ENCODE peak calls at places on chromosomes 16 and 17, in nine cellular contexts. One of them, this sample, is unnamed.

GRCh38 chr17:16923904-16924700 is 47.8 kb downstream of the TNFRSF13B start:
- DNase-seq in hippocampal formation: no peak
- DNase-seq in progenitor cell of endocrine pancreas: no peak
- DNase-seq in T-helper 2 cell: no peak
- DNase-seq in NCI-H1105: no peak
- DNase-seq in T47D: no peak
- DNase-seq in GM12865: no peak
- DNase-seq in NCI-H1694 treated with DMSO at 0.1 percent for 48 hours: no peak
- DNase-seq in HS-27A: no peak
- DNase-seq in this sample: no peak

GRCh38 chr17:75619506-75620431 is 13.5 kb upstream of the SMIM5 start:
- DNase-seq in hippocampal formation: peak
- DNase-seq in progenitor cell of endocrine pancreas: no peak
- DNase-seq in T-helper 2 cell: no peak
- DNase-seq in NCI-H1105: no peak
- DNase-seq in T47D: no peak
- DNase-seq in GM12865: peak
- DNase-seq in NCI-H1694 treated with DMSO at 0.1 percent for 48 hours: peak
- DNase-seq in HS-27A: no peak
- DNase-seq in this sample: no peak

GRCh38 chr17:56939869-56940484 is 20.9 kb downstream of the COIL start:
- DNase-seq in hippocampal formation: no peak
- DNase-seq in progenitor cell of endocrine pancreas: no peak
- DNase-seq in T-helper 2 cell: no peak
- DNase-seq in NCI-H1105: peak
- DNase-seq in T47D: no peak
- DNase-seq in GM12865: peak
- DNase-seq in NCI-H1694 treated with DMSO at 0.1 percent for 48 hours: peak
- DNase-seq in HS-27A: no peak
- DNase-seq in this sample: peak

GRCh38 chr16:46857261-46857962 is 26.4 kb upstream of the C16orf87 start:
- DNase-seq in hippocampal formation: peak
- DNase-seq in progenitor cell of endocrine pancreas: no peak
- DNase-seq in T-helper 2 cell: no peak
- DNase-seq in NCI-H1105: peak
- DNase-seq in T47D: no peak
- DNase-seq in GM12865: peak
- DNase-seq in NCI-H1694 treated with DMSO at 0.1 percent for 48 hours: peak
- DNase-seq in HS-27A: no peak
- DNase-seq in this sample: no peak

GRCh38 chr17:59623151-59623550 is 3.5 kb downstream of the CLTC start:
- DNase-seq in hippocampal formation: no peak
- DNase-seq in progenitor cell of endocrine pancreas: no peak
- DNase-seq in T-helper 2 cell: no peak
- DNase-seq in NCI-H1105: no peak
- DNase-seq in T47D: no peak
- DNase-seq in GM12865: no peak
- DNase-seq in NCI-H1694 treated with DMSO at 0.1 percent for 48 hours: no peak
- DNase-seq in HS-27A: no peak
- DNase-seq in this sample: no peak

GRCh38 chr16:22220714-22221113 is 14.6 kb downstream of the EEF2K start:
- DNase-seq in hippocampal formation: peak
- DNase-seq in progenitor cell of endocrine pancreas: no peak
- DNase-seq in T-helper 2 cell: no peak
- DNase-seq in NCI-H1105: no peak
- DNase-seq in T47D: no peak
- DNase-seq in GM12865: no peak
- DNase-seq in NCI-H1694 treated with DMSO at 0.1 percent for 48 hours: no peak
- DNase-seq in HS-27A: no peak
- DNase-seq in this sample: no peak

GRCh38 chr17:38912221-38912813 is 13.1 kb upstream of the LASP1NB start:
- DNase-seq in hippocampal formation: no peak
- DNase-seq in progenitor cell of endocrine pancreas: no peak
- DNase-seq in T-helper 2 cell: no peak
- DNase-seq in NCI-H1105: no peak
- DNase-seq in T47D: no peak
- DNase-seq in GM12865: no peak
- DNase-seq in NCI-H1694 treated with DMSO at 0.1 percent for 48 hours: no peak
- DNase-seq in HS-27A: no peak
- DNase-seq in this sample: no peak

GRCh38 chr17:42617956-42618431 is 8.5 kb downstream of the TUBG1 start:
- DNase-seq in hippocampal formation: no peak
- DNase-seq in progenitor cell of endocrine pancreas: no peak
- DNase-seq in T-helper 2 cell: no peak
- DNase-seq in NCI-H1105: no peak
- DNase-seq in T47D: no peak
- DNase-seq in GM12865: peak
- DNase-seq in NCI-H1694 treated with DMSO at 0.1 percent for 48 hours: no peak
- DNase-seq in HS-27A: no peak
- DNase-seq in this sample: no peak

GRCh38 chr17:3512512-3513171 is 36.8 kb downstream of the ASPA start:
- DNase-seq in hippocampal formation: peak
- DNase-seq in progenitor cell of endocrine pancreas: no peak
- DNase-seq in T-helper 2 cell: no peak
- DNase-seq in NCI-H1105: no peak
- DNase-seq in T47D: no peak
- DNase-seq in GM12865: no peak
- DNase-seq in NCI-H1694 treated with DMSO at 0.1 percent for 48 hours: no peak
- DNase-seq in HS-27A: no peak
- DNase-seq in this sample: no peak

GRCh38 chr17:8079291-8080207 is 8.0 kb downstream of the ALOX12B start:
- DNase-seq in hippocampal formation: peak
- DNase-seq in progenitor cell of endocrine pancreas: peak
- DNase-seq in T-helper 2 cell: peak
- DNase-seq in NCI-H1105: peak
- DNase-seq in T47D: peak
- DNase-seq in GM12865: peak
- DNase-seq in NCI-H1694 treated with DMSO at 0.1 percent for 48 hours: peak
- DNase-seq in HS-27A: peak
- DNase-seq in this sample: peak

GRCh38 chr17:49390548-49391324 is 23.9 kb downstream of the PHB1 start:
- DNase-seq in hippocampal formation: peak
- DNase-seq in progenitor cell of endocrine pancreas: no peak
- DNase-seq in T-helper 2 cell: no peak
- DNase-seq in NCI-H1105: no peak
- DNase-seq in T47D: no peak
- DNase-seq in GM12865: peak
- DNase-seq in NCI-H1694 treated with DMSO at 0.1 percent for 48 hours: no peak
- DNase-seq in HS-27A: no peak
- DNase-seq in this sample: no peak

GRCh38 chr17:18025596-18026407 is 13.2 kb downstream of the ATPAF2 start:
- DNase-seq in hippocampal formation: no peak
- DNase-seq in progenitor cell of endocrine pancreas: no peak
- DNase-seq in T-helper 2 cell: no peak
- DNase-seq in NCI-H1105: no peak
- DNase-seq in T47D: no peak
- DNase-seq in GM12865: peak
- DNase-seq in NCI-H1694 treated with DMSO at 0.1 percent for 48 hours: no peak
- DNase-seq in HS-27A: no peak
- DNase-seq in this sample: no peak

GRCh38 chr17:32634167-32634566 is 147.4 kb downstream of the CDK5R1 start:
- DNase-seq in hippocampal formation: no peak
- DNase-seq in progenitor cell of endocrine pancreas: no peak
- DNase-seq in T-helper 2 cell: no peak
- DNase-seq in NCI-H1105: no peak
- DNase-seq in T47D: no peak
- DNase-seq in GM12865: peak
- DNase-seq in NCI-H1694 treated with DMSO at 0.1 percent for 48 hours: no peak
- DNase-seq in HS-27A: no peak
- DNase-seq in this sample: no peak

GRCh38 chr17:38416840-38417209 is 11.4 kb upstream of the ARHGAP23 start:
- DNase-seq in hippocampal formation: no peak
- DNase-seq in progenitor cell of endocrine pancreas: no peak
- DNase-seq in T-helper 2 cell: no peak
- DNase-seq in NCI-H1105: no peak
- DNase-seq in T47D: no peak
- DNase-seq in GM12865: no peak
- DNase-seq in NCI-H1694 treated with DMSO at 0.1 percent for 48 hours: no peak
- DNase-seq in HS-27A: no peak
- DNase-seq in this sample: no peak

GRCh38 chr17:44023545-44024270 is 8.9 kb upstream of the TMEM101 start:
- DNase-seq in hippocampal formation: no peak
- DNase-seq in progenitor cell of endocrine pancreas: no peak
- DNase-seq in T-helper 2 cell: no peak
- DNase-seq in NCI-H1105: no peak
- DNase-seq in T47D: no peak
- DNase-seq in GM12865: no peak
- DNase-seq in NCI-H1694 treated with DMSO at 0.1 percent for 48 hours: no peak
- DNase-seq in HS-27A: no peak
- DNase-seq in this sample: no peak

GRCh38 chr17:44820631-44821196 is 9.4 kb downstream of the GJC1 start:
- DNase-seq in hippocampal formation: no peak
- DNase-seq in progenitor cell of endocrine pancreas: no peak
- DNase-seq in T-helper 2 cell: no peak
- DNase-seq in NCI-H1105: peak
- DNase-seq in T47D: no peak
- DNase-seq in GM12865: no peak
- DNase-seq in NCI-H1694 treated with DMSO at 0.1 percent for 48 hours: peak
- DNase-seq in HS-27A: no peak
- DNase-seq in this sample: no peak

GRCh38 chr16:70018254-70018653 is 67.1 kb downstream of the CLEC18A start:
- DNase-seq in hippocampal formation: no peak
- DNase-seq in progenitor cell of endocrine pancreas: no peak
- DNase-seq in T-helper 2 cell: peak
- DNase-seq in NCI-H1105: no peak
- DNase-seq in T47D: no peak
- DNase-seq in GM12865: peak
- DNase-seq in NCI-H1694 treated with DMSO at 0.1 percent for 48 hours: no peak
- DNase-seq in HS-27A: no peak
- DNase-seq in this sample: peak

GRCh38 chr17:7056386-7056785 is 12.5 kb upstream of the SLC16A11 start:
- DNase-seq in hippocampal formation: no peak
- DNase-seq in progenitor cell of endocrine pancreas: no peak
- DNase-seq in T-helper 2 cell: no peak
- DNase-seq in NCI-H1105: no peak
- DNase-seq in T47D: no peak
- DNase-seq in GM12865: no peak
- DNase-seq in NCI-H1694 treated with DMSO at 0.1 percent for 48 hours: no peak
- DNase-seq in HS-27A: no peak
- DNase-seq in this sample: no peak

GRCh38 chr16:57270221-57271062 is 14.0 kb downstream of the PLLP start:
- DNase-seq in hippocampal formation: peak
- DNase-seq in progenitor cell of endocrine pancreas: no peak
- DNase-seq in T-helper 2 cell: no peak
- DNase-seq in NCI-H1105: no peak
- DNase-seq in T47D: no peak
- DNase-seq in GM12865: no peak
- DNase-seq in NCI-H1694 treated with DMSO at 0.1 percent for 48 hours: no peak
- DNase-seq in HS-27A: no peak
- DNase-seq in this sample: no peak

GRCh38 chr17:81923302-81924260 is 4.0 kb downstream of the MAFG start:
- DNase-seq in hippocampal formation: peak
- DNase-seq in progenitor cell of endocrine pancreas: peak
- DNase-seq in T-helper 2 cell: no peak
- DNase-seq in NCI-H1105: no peak
- DNase-seq in T47D: no peak
- DNase-seq in GM12865: no peak
- DNase-seq in NCI-H1694 treated with DMSO at 0.1 percent for 48 hours: no peak
- DNase-seq in HS-27A: no peak
- DNase-seq in this sample: no peak

GRCh38 chr16:54647731-54648221 is 282.9 kb upstream of the IRX5 start:
- DNase-seq in hippocampal formation: no peak
- DNase-seq in progenitor cell of endocrine pancreas: no peak
- DNase-seq in T-helper 2 cell: no peak
- DNase-seq in NCI-H1105: no peak
- DNase-seq in T47D: no peak
- DNase-seq in GM12865: no peak
- DNase-seq in NCI-H1694 treated with DMSO at 0.1 percent for 48 hours: no peak
- DNase-seq in HS-27A: no peak
- DNase-seq in this sample: no peak

GRCh38 chr17:78324391-78325075 is 35.3 kb downstream of the SOCS3 start:
- DNase-seq in hippocampal formation: peak
- DNase-seq in progenitor cell of endocrine pancreas: no peak
- DNase-seq in T-helper 2 cell: no peak
- DNase-seq in NCI-H1105: no peak
- DNase-seq in T47D: no peak
- DNase-seq in GM12865: no peak
- DNase-seq in NCI-H1694 treated with DMSO at 0.1 percent for 48 hours: peak
- DNase-seq in HS-27A: no peak
- DNase-seq in this sample: no peak

GRCh38 chr16:7921360-7921759 is 588.7 kb downstream of the RBFOX1 start:
- DNase-seq in hippocampal formation: no peak
- DNase-seq in progenitor cell of endocrine pancreas: no peak
- DNase-seq in T-helper 2 cell: no peak
- DNase-seq in NCI-H1105: no peak
- DNase-seq in T47D: peak
- DNase-seq in GM12865: no peak
- DNase-seq in NCI-H1694 treated with DMSO at 0.1 percent for 48 hours: peak
- DNase-seq in HS-27A: no peak
- DNase-seq in this sample: no peak

GRCh38 chr17:75589919-75590303 is 2.3 kb downstream of the MYO15B start:
- DNase-seq in hippocampal formation: no peak
- DNase-seq in progenitor cell of endocrine pancreas: no peak
- DNase-seq in T-helper 2 cell: no peak
- DNase-seq in NCI-H1105: peak
- DNase-seq in T47D: no peak
- DNase-seq in GM12865: no peak
- DNase-seq in NCI-H1694 treated with DMSO at 0.1 percent for 48 hours: no peak
- DNase-seq in HS-27A: no peak
- DNase-seq in this sample: no peak

GRCh38 chr17:40417258-40417608 is 463 bp downstream of the TOP2A start:
- DNase-seq in hippocampal formation: no peak
- DNase-seq in progenitor cell of endocrine pancreas: no peak
- DNase-seq in T-helper 2 cell: no peak
- DNase-seq in NCI-H1105: no peak
- DNase-seq in T47D: no peak
- DNase-seq in GM12865: no peak
- DNase-seq in NCI-H1694 treated with DMSO at 0.1 percent for 48 hours: peak
- DNase-seq in HS-27A: peak
- DNase-seq in this sample: no peak

GRCh38 chr17:42706732-42707131 is 24.4 kb downstream of the CNTNAP1 start:
- DNase-seq in hippocampal formation: no peak
- DNase-seq in progenitor cell of endocrine pancreas: no peak
- DNase-seq in T-helper 2 cell: peak
- DNase-seq in NCI-H1105: no peak
- DNase-seq in T47D: no peak
- DNase-seq in GM12865: peak
- DNase-seq in NCI-H1694 treated with DMSO at 0.1 percent for 48 hours: no peak
- DNase-seq in HS-27A: no peak
- DNase-seq in this sample: no peak

GRCh38 chr17:43068570-43069367 is 43.7 kb downstream of the RND2 start:
- DNase-seq in hippocampal formation: no peak
- DNase-seq in progenitor cell of endocrine pancreas: no peak
- DNase-seq in T-helper 2 cell: no peak
- DNase-seq in NCI-H1105: no peak
- DNase-seq in T47D: no peak
- DNase-seq in GM12865: no peak
- DNase-seq in NCI-H1694 treated with DMSO at 0.1 percent for 48 hours: no peak
- DNase-seq in HS-27A: no peak
- DNase-seq in this sample: no peak

GRCh38 chr17:42139093-42139492 is 15.7 kb downstream of the RAB5C start:
- DNase-seq in hippocampal formation: no peak
- DNase-seq in progenitor cell of endocrine pancreas: no peak
- DNase-seq in T-helper 2 cell: no peak
- DNase-seq in NCI-H1105: no peak
- DNase-seq in T47D: no peak
- DNase-seq in GM12865: no peak
- DNase-seq in NCI-H1694 treated with DMSO at 0.1 percent for 48 hours: no peak
- DNase-seq in HS-27A: no peak
- DNase-seq in this sample: no peak

GRCh38 chr16:85803570-85803969 is 4.1 kb downstream of the COX4I1 start:
- DNase-seq in hippocampal formation: no peak
- DNase-seq in progenitor cell of endocrine pancreas: no peak
- DNase-seq in T-helper 2 cell: no peak
- DNase-seq in NCI-H1105: no peak
- DNase-seq in T47D: no peak
- DNase-seq in GM12865: no peak
- DNase-seq in NCI-H1694 treated with DMSO at 0.1 percent for 48 hours: no peak
- DNase-seq in HS-27A: no peak
- DNase-seq in this sample: no peak

GRCh38 chr16:76947694-76948093 is 243.3 kb upstream of the MON1B start:
- DNase-seq in hippocampal formation: peak
- DNase-seq in progenitor cell of endocrine pancreas: no peak
- DNase-seq in T-helper 2 cell: no peak
- DNase-seq in NCI-H1105: no peak
- DNase-seq in T47D: no peak
- DNase-seq in GM12865: no peak
- DNase-seq in NCI-H1694 treated with DMSO at 0.1 percent for 48 hours: peak
- DNase-seq in HS-27A: no peak
- DNase-seq in this sample: no peak

GRCh38 chr17:79192503-79193500 is 118.2 kb downstream of the ENGASE start:
- DNase-seq in hippocampal formation: no peak
- DNase-seq in progenitor cell of endocrine pancreas: peak
- DNase-seq in T-helper 2 cell: no peak
- DNase-seq in NCI-H1105: no peak
- DNase-seq in T47D: peak
- DNase-seq in GM12865: peak
- DNase-seq in NCI-H1694 treated with DMSO at 0.1 percent for 48 hours: no peak
- DNase-seq in HS-27A: no peak
- DNase-seq in this sample: no peak

This sample was measured in iPS DF 6.9.